ENCODE peak calls at places on chromosomes 6 and 20, in five cellular contexts. E, T, Z, K and G are unnamed samples.

GRCh38 chr6:119215885-119216590 is 133.5 kb downstream of the MAN1A1 start:
- DNase-seq in E (no peak), T (no peak), K (no peak), Z (no peak), G (no peak)

GRCh38 chr6:161192636-161193411 is 81.0 kb downstream of the AGPAT4 start:
- DNase-seq in Z (no peak), T (no peak), K (no peak), E (no peak), G (no peak)

GRCh38 chr6:157107915-157108651 is 215.2 kb downstream of the TMEM242 start:
- DNase-seq in T (peak), K (peak), E (no peak), Z (no peak), G (no peak)

GRCh38 chr6:45661667-45662066 is 283.9 kb upstream of the SUPT3H start:
- DNase-seq in E (no peak), K (no peak), T (no peak), Z (no peak), G (no peak)

GRCh38 chr20:2340823-2341222 is 39.9 kb upstream of the TGM6 start:
- DNase-seq in T (no peak), K (peak), Z (no peak), E (no peak), G (no peak)

GRCh38 chr6:73558624-73559398 is 38.0 kb upstream of the EEF1A1 start:
- DNase-seq in T (no peak), K (no peak), E (no peak), Z (no peak), G (no peak)

GRCh38 chr6:111038534-111039252 is 48.6 kb upstream of the SLC16A10 start:
- DNase-seq in Z (no peak), T (no peak), E (no peak), K (peak), G (no peak)

GRCh38 chr20:46004813-46005505 is 3.7 kb upstream of the MMP9 start:
- DNase-seq in K (no peak), Z (peak), T (no peak), E (no peak), G (no peak)

GRCh38 chr20:48685300-48685699 is 142.5 kb downstream of the PREX1 start:
- DNase-seq in E (no peak), K (no peak), Z (no peak), T (no peak), G (no peak)

GRCh38 chr6:155916870-155917624 is 461.4 kb upstream of the NOX3 start:
- DNase-seq in K (no peak), Z (no peak), T (no peak), E (no peak), G (no peak)

GRCh38 chr20:50308513-50309279 is 118.1 kb downstream of the CEBPB start:
- DNase-seq in E (peak), Z (peak), T (peak), K (peak), G (peak)

GRCh38 chr6:100730581-100730980 is 150.5 kb downstream of the ASCC3 start:
- DNase-seq in E (no peak), Z (no peak), T (no peak), K (no peak), G (no peak)

GRCh38 chr20:10716855-10717254 is 43.1 kb upstream of the JAG1 start:
- DNase-seq in E (no peak), K (no peak), Z (no peak), T (peak), G (no peak)

GRCh38 chr6:155315516-155315871 is 1.2 kb upstream of the TFB1M start:
- DNase-seq in E (no peak), K (no peak), Z (no peak), T (peak), G (no peak)

GRCh38 chr20:46955601-46956556 is 61.2 kb downstream of the EYA2 start:
- DNase-seq in Z (no peak), K (no peak), T (no peak), E (no peak), G (no peak)

GRCh38 chr20:44448753-44449546 is 26.7 kb upstream of the TTPAL start:
- DNase-seq in K (no peak), Z (peak), E (no peak), T (no peak), G (no peak)

GRCh38 chr6:48087448-48087847 is 23.5 kb downstream of the PTCHD4 start:
- DNase-seq in K (no peak), Z (no peak), E (no peak), T (peak), G (no peak)

GRCh38 chr6:70673601-70674000 is 5.9 kb downstream of the SMAP1 start:
- DNase-seq in Z (no peak), T (peak), E (no peak), K (no peak), G (no peak)

DNA sequence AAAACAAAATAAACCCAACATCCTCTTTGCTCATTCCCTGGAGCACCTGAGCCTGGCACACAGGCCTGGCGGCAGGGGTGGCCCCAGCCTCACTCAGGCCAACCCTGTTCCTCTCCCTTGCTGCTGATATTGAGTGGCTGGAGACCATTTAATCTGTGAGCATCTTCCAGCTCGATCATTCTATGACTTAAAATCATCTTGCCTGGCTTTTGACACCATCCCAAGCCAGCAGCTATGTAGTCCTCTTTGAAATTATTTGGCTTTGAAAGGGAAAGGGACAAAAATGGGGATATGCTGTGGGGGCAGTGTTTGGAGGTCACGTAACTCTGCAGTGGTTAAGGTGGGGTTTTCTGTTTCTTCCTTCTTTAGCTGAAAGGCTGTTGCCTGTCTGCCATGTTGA is 22.8 kb downstream of the EZR start:
- DNase-seq in Z (no peak), T (no peak), K (no peak), E (no peak), G (no peak)
- TF ChIP-seq POLR2A in Z (no peak), T (no peak), K (no peak), E (no peak), G (no peak)

DNA sequence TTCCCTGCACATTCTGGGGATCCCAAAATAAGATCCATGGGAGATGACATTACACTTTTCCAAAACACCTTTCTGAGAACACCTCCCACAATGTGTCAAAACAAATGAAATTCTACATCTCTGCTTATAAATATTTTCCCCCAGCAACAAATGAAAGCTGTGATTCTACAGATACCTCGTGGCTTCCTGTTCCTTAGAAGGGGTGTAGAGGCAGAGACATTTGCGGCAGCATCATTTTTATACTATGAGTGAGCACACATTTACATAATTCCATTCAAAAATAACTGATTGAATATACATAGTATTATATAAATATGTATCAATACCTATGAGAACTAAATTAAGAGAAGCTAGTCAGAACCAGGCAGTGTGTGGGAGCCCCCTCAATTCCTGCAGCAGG is 213.9 kb upstream of the JARID2 start:
- DNase-seq in Z (no peak), T (no peak), K (no peak), E (no peak), G (no peak)
- TF ChIP-seq POLR2A in Z (no peak), T (no peak), K (no peak), E (no peak), G (no peak)

DNA sequence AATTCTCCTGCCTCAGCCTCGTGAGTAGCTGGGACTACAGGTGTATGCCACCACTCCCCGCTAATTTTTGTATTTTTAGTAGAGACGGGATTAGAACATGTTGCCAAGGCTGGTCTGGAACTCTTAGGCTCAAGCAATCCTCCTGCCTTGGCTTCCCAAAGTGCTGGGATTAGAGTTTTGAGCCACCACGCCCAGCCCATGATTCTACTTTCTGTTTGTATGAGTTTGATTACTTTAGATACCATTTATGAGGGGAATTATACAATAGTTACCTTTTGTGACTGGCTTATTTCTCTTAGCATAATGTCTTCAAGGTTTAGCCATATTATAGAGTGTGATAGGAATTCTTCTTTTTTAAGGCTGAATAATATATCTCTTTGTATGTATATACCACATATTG is 555.4 kb upstream of the FLRT3 start:
- DNase-seq in Z (peak), K (no peak), T (no peak), E (no peak), G (no peak)
- TF ChIP-seq POLR2A in Z (no peak), K (no peak), T (no peak), E (no peak), G (no peak)

GRCh38 chr6:37862415-37862814 is 42.9 kb downstream of the ZFAND3 start:
- DNase-seq in E (no peak), K (no peak), Z (no peak), T (no peak), G (no peak)
- TF ChIP-seq POLR2A in E (no peak), K (no peak), Z (no peak), T (no peak), G (no peak)

GRCh38 chr6:31157543-31158139 is at the start of gene CCHCR1:
- DNase-seq in K (no peak), Z (no peak), E (no peak), T (no peak), G (no peak)
- TF ChIP-seq POLR2A in K (no peak), Z (no peak), E (no peak), T (no peak), G (no peak)